ENCODE peak calls at places on chromosomes 2 and 18, in ten cellular contexts. L, K, V, A, N, J, U, O, B and C are unnamed samples.

GRCh38 chr2:15971351-15971750 is 31.0 kb downstream of the MYCN start:
- DNase-seq in U (no peak), B (no peak), K (no peak), N (no peak), L (no peak), J (no peak), A (no peak), V (no peak), O (no peak), C (no peak)

GRCh38 chr18:57542801-57543427 is 43.6 kb downstream of the FECH start:
- DNase-seq in N (no peak), V (no peak), A (no peak), B (peak; percentile 33), K (no peak), J (no peak), O (no peak), L (no peak), U (no peak), C (no peak)

GRCh38 chr2:112977559-112978056 is at the start of gene IL36G:
- DNase-seq in A (no peak), J (no peak), V (no peak), O (no peak), K (no peak), U (no peak), B (no peak), N (no peak), L (no peak), C (no peak)

GRCh38 chr2:202286595-202286994 is 21.0 kb downstream of the NOP58 start:
- DNase-seq in V (no peak), O (no peak), N (no peak), L (no peak), J (no peak), U (no peak), K (no peak), B (no peak), A (no peak), C (no peak)

GRCh38 chr2:74450570-74451190 is 4.2 kb upstream of the INO80B start:
- DNase-seq in O (no peak), V (no peak), A (no peak), J (no peak), N (no peak), L (no peak), K (no peak), U (no peak), B (no peak), C (no peak)

GRCh38 chr2:224151161-224151560 is 112.1 kb upstream of the SERPINE2 start:
- DNase-seq in J (no peak), U (no peak), O (no peak), A (no peak), B (no peak), V (no peak), N (no peak), K (no peak), L (no peak), C (no peak)

GRCh38 chr2:235639387-235639786 is 145.5 kb downstream of the AGAP1 start:
- DNase-seq in O (peak; percentile 80), K (peak; percentile 48), J (no peak), B (peak; percentile 81), V (peak; percentile 82), L (peak; percentile 52), U (no peak), A (no peak), N (peak; percentile 64), C (no peak)

GRCh38 chr18:38022247-38022646 is 456.6 kb upstream of the CELF4 start:
- DNase-seq in A (no peak), K (no peak), L (no peak), J (no peak), U (no peak), O (no peak), N (no peak), B (no peak), V (no peak), C (no peak)

GRCh38 chr2:174632847-174633620 is 35.4 kb upstream of the WIPF1 start:
- DNase-seq in U (no peak), K (no peak), V (no peak), A (no peak), J (no peak), L (no peak), B (no peak), O (no peak), N (no peak), C (no peak)

GRCh38 chr2:239930871-239931771 is 94.0 kb downstream of the NDUFA10 start:
- DNase-seq in L (peak; percentile 7), J (no peak), K (peak; percentile 7), V (peak; percentile 2), A (no peak), N (no peak), U (no peak), B (no peak), O (peak; percentile 23), C (no peak)

GRCh38 chr2:118857677-118858484 is 10.4 kb upstream of the EN1 start:
- DNase-seq in N (no peak), L (no peak), O (no peak), J (no peak), U (no peak), V (no peak), K (no peak), B (no peak), A (no peak), C (no peak)

GRCh38 chr2:64274399-64275173 is 130.4 kb upstream of the PELI1 start:
- DNase-seq in K (no peak), A (no peak), U (no peak), J (no peak), N (no peak), L (no peak), B (peak; percentile 27), V (no peak), O (no peak), C (no peak)

GRCh38 chr2:212979799-212980198 is 171.6 kb downstream of the IKZF2 start:
- DNase-seq in N (no peak), K (no peak), L (no peak), A (no peak), B (no peak), J (no peak), U (no peak), O (no peak), V (no peak), C (no peak)

DNA sequence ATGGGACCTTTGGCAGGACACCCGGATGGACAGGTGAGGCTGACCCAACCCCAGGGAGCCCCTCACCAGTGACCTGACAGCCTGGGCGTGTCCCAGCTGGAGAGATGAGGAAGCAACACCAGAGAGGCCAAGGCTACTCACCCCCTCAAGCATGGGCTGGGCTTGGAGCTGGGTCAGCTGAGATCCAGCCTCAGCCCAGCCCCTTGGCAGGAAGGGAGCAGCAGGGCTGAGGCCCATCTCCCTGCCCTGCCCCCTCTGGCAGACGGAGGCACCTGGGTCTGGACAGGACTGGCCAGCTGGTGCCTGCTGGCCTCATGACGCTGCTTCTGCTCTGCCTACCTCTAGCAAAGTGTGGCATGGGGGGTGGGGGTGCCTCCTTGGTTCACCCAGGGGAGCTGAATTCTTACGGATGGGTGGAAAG is 37.8 kb downstream of the HS6ST1 start:
- DNase-seq in J (no peak), N (peak; percentile 51), V (no peak), L (no peak), U (no peak), O (no peak), A (no peak), K (peak; percentile 86), B (no peak), C (no peak)
- TF ChIP-seq CTCF in J (no peak), N (no peak), V (no peak), L (no peak), U (no peak), O (no peak), A (no peak), K (no peak), B (no peak), C (no peak)

GRCh38 chr2:79966369-79966768 is 338.2 kb downstream of the LRRTM1 start:
- DNase-seq in K (no peak), N (no peak), V (no peak), A (no peak), U (no peak), L (peak; percentile 20), J (no peak), B (no peak), O (no peak), C (no peak)
- TF ChIP-seq CTCF in K (no peak), N (no peak), V (no peak), A (no peak), U (no peak), L (no peak), J (no peak), B (no peak), O (no peak), C (no peak)

GRCh38 chr18:46756172-46756558 is 688 bp downstream of the ST8SIA5 start:
- DNase-seq in L (no peak), K (peak; percentile 19), J (no peak), V (no peak), N (no peak), U (no peak), A (peak; percentile 20), O (no peak), B (no peak), C (no peak)

GRCh38 chr18:46756559-46757201 is at the start of gene ST8SIA5:
- DNase-seq in L (no peak), V (peak; percentile 31), A (peak; percentile 63), K (peak; percentile 69), U (no peak), N (no peak), B (no peak), J (peak; percentile 33), O (no peak), C (no peak)

GRCh38 chr18:46754188-46754587 is 2.7 kb downstream of the ST8SIA5 start:
- DNase-seq in J (no peak), N (no peak), A (peak; percentile 50), V (no peak), B (no peak), U (no peak), O (no peak), K (no peak), L (no peak), C (no peak)

GRCh38 chr18:46755315-46756171 is 1.3 kb downstream of the ST8SIA5 start:
- DNase-seq in L (no peak), K (peak; percentile 38), U (no peak), J (no peak), B (no peak), O (no peak), A (peak; percentile 13), N (no peak), V (no peak), C (no peak)

DNA sequence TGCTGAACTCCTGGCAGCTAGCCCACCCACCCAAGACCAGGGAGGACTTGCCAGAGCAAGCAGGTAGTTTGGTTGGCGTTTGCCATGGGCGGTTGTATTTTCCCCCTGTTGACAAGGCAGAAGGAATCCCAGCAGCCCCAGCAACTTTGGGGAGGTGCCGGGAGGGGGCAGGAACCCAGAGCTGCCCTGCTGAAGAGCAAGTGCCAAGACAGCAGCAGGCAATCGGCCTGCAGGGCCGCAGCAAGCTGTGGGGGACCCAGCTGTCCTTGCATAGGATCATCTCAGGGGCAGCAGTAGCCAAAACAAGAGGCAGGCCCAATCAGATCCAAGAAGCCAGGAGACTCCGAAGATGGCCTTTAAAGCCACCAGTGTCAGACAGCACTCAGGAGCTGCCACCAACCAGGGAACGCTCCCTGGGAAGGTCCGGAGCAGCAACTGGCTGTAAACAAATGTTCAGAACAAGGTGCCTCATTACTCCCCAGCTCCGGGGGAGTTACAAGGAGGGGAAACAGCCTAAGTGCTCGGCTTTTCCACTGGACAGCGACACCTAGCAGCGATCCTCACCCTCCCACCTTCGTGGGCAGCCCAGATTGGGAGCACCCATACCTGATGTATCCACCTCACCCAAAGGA is 2.1 kb downstream of the ST8SIA5 start:
- DNase-seq in K (peak; percentile 68), U (no peak), N (no peak), J (no peak), B (no peak), V (peak; percentile 33), A (peak; percentile 15), O (no peak), L (no peak), C (no peak)
- TF ChIP-seq CTCF in K (peak; percentile 7), U (no peak), N (no peak), J (no peak), B (peak; percentile 12), V (peak; percentile 9), A (no peak), O (no peak), L (no peak), C (no peak)

GRCh38 chr18:35026407-35027061 is 14.7 kb upstream of the MAPRE2 start:
- DNase-seq in N (no peak), L (no peak), O (no peak), V (no peak), A (no peak), J (no peak), B (no peak), U (no peak), K (no peak), C (no peak)
- TF ChIP-seq CTCF in N (no peak), L (no peak), O (no peak), V (peak; percentile 30), A (peak; percentile 54), J (no peak), B (no peak), U (peak; percentile 61), K (no peak), C (peak; percentile 32)